ENCODE peak calls at places on chromosomes 5 and 9, in five cellular contexts. P is astrocyte of the spinal cord, V is PC-3, L is A549, N is adrenal gland. S is an unnamed sample.

GRCh38 chr5:149895416-149896345 is 48.9 kb downstream of the PDE6A start:
- DNase-seq in P (peak), V (peak), L (no peak), N (no peak), S (peak)

GRCh38 chr9:137759649-137760321 is 117.8 kb upstream of the CACNA1B start:
- DNase-seq in P (no peak), V (no peak), L (no peak), N (no peak), S (no peak)

GRCh38 chr5:148623101-148623500 is 31.2 kb downstream of the HTR4 start:
- DNase-seq in P (no peak), V (no peak), L (no peak), N (no peak), S (no peak)

GRCh38 chr9:134698587-134699342 is 57.2 kb downstream of the COL5A1 start:
- DNase-seq in P (peak), V (peak), L (peak), N (peak), S (peak)

GRCh38 chr5:123865641-123866040 is 353.7 kb downstream of the CSNK1G3 start:
- DNase-seq in P (peak), V (no peak), L (no peak), N (no peak), S (no peak)

GRCh38 chr5:168434746-168435321 is 51.4 kb upstream of the RARS1 start:
- DNase-seq in P (peak), V (no peak), L (no peak), N (no peak), S (no peak)

GRCh38 chr9:94511134-94511942 is 43.5 kb upstream of the PCAT7 start:
- DNase-seq in P (no peak), V (peak), L (no peak), N (no peak), S (no peak)

GRCh38 chr9:17962747-17963146 is 383.9 kb downstream of the SH3GL2 start:
- DNase-seq in P (no peak), V (no peak), L (no peak), N (no peak), S (no peak)

GRCh38 chr5:73265641-73266040 is 92.6 kb downstream of the TMEM174 start:
- DNase-seq in P (no peak), V (no peak), L (no peak), N (no peak), S (no peak)

GRCh38 chr9:131275332-131276106 is 791 bp downstream of the FAM78A start:
- DNase-seq in P (no peak), V (no peak), L (no peak), N (no peak), S (no peak)
- TF ChIP-seq CTCF in P (no peak), V (no peak), L (no peak), N (no peak), S (no peak)

DNA sequence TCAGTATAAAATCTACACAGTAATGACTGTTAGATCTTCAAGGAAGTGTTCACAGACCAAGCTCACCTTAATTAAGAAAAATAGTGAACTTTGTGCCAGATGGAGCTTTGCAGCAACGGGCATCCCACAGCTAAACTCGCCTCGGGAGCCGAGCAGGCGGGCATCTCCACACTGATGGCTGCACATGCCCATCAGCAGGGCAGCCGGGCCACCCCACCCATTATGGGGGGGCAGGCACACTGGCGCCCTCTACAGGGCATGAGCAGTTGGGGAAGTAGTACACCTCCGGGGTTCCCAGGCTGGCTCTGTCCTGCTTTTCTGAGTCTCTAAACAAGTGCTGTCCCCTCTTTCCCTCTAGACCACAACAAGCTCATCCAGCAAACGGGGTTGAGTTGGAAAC is 21.6 kb downstream of the ANKS6 start:
- DNase-seq in P (no peak), V (no peak), L (peak), N (no peak), S (no peak)
- TF ChIP-seq CTCF in P (peak), V (peak), L (peak), N (no peak), S (peak)

GRCh38 chr9:14437336-14438231 is 123.6 kb upstream of the NFIB start:
- DNase-seq in P (no peak), V (no peak), L (no peak), N (peak), S (no peak)

GRCh38 chr9:14435871-14436270 is 121.9 kb upstream of the NFIB start:
- DNase-seq in P (no peak), V (no peak), L (no peak), N (no peak), S (no peak)

GRCh38 chr9:14434971-14435718 is 121.2 kb upstream of the NFIB start:
- DNase-seq in P (no peak), V (no peak), L (no peak), N (no peak), S (no peak)

GRCh38 chr9:14433293-14433818 is 119.4 kb upstream of the NFIB start:
- DNase-seq in P (no peak), V (no peak), L (no peak), N (no peak), S (no peak)

DNA sequence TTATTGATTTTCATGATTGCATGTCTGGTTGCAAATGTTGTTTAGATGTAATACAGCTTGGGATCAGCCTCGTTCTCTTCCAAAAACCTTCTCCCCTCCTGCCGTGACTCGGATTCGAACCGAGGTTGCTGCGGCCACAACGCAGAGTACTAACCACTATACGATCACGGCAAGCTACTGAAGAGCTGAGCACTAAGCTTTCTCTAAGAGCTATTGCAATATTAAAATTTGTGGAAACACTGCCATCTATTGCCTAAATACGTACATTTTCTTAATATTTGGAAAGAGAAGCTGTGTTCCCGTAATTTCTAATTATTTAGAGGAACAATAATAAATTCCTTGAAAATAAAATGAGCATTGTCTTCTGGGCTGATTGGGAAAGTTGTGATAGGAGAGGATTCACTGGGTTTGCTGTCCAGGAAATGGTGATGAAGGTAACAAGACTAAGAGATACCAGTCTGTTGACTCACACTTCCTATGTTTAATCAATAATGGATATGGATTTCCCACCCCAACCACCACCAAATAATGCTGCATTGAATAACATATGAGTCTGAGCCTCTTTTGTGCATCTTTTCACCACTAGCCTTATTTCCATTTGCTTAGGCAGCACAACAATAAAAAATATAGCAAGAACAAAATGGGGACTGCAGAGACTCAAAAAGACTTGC is 120.0 kb upstream of the NFIB start:
- DNase-seq in P (peak), V (peak), L (peak), N (peak), S (peak)
- TF ChIP-seq CTCF in P (peak), V (peak), L (peak), N (no peak), S (peak)

DNA sequence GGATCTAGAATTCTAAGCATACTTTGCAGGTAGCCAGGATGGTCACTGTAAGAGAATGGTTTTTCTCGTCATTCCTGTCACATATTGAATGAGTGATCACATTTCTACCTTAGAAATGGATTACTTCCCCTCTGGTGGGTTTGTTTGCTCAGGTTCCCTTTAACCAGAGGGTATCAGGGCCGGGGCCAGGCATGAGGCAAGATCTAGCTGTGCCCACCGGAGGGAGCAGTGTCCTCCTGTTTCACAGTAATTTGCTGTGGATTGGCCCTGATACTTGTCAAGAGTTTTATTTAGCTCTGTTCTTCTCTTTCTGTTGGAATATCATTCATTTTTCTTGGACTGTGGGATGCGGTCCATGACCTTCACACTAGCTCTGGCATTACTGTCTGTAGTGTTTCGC is 42.3 kb upstream of the ZBED3 start:
- DNase-seq in P (peak), V (peak), L (peak), N (peak), S (peak)
- TF ChIP-seq CTCF in P (peak), V (peak), L (peak), N (no peak), S (peak)

DNA sequence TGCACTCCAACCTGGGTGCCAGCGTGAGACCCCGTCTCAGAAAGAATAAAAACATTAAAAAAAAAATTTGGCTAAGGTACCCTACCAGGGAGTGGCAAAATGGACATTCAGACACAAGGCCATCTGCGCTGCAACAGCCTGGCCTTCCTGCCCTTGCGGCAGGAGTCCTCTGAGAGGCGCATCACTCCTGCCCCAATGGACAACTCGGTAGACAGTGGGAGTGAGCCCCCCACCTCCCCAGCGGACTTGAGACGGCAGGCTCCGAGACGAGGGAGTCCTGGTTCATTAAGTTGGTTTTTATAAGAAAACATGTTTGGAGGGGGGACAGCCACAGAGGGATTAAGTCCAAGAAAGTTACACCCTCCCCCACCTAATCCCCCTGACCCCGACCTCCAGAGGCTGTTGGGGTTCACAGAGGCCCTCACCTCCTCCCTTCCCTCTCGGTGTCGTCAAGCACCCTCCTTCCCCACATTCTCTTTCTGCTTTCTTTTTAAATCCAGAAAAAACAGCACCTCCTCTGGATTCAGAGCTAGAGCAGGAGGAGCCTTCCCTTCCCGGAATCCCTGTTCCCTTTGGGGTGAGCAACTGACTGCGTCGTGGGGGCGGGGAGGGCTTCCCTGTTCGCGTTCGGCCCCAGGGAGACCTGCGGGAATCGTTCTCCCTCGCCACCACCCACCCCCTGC is 1.8 kb upstream of the EGR1 start:
- DNase-seq in P (no peak), V (no peak), L (peak), N (peak), S (no peak)
- TF ChIP-seq CTCF in P (peak), V (no peak), L (no peak), N (no peak), S (peak)

DNA sequence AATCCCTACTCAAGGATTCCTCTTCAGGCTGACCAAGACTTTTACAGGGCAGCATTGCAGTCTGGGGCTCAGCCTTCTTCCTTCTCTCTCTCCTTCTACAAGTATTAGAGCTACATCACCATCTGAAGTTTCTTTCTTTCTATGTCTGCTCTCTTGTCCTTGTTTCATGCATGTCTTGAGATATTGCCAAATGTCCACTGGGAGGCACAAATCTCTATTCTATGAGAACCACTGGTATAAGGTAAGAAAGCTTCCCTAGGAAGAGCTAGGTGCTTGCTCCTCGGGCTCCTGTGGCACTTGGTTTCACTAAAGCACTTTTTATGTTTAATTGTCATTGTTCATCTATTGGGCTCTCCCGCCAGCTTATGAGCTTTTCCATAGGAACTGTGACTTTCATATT is 289.2 kb upstream of the PCSK5 start:
- DNase-seq in P (no peak), V (no peak), L (peak), N (no peak), S (peak)
- TF ChIP-seq CTCF in P (no peak), V (no peak), L (no peak), N (no peak), S (no peak)

GRCh38 chr9:22529426-22530199 is 83.0 kb downstream of the DMRTA1 start:
- DNase-seq in P (peak), V (peak), L (no peak), N (no peak), S (peak)

GRCh38 chr9:22528485-22528884 is 81.9 kb downstream of the DMRTA1 start:
- DNase-seq in P (peak), V (peak), L (peak), N (no peak), S (no peak)
- TF ChIP-seq CTCF in P (peak), V (peak), L (peak), N (no peak), S (peak)

DNA sequence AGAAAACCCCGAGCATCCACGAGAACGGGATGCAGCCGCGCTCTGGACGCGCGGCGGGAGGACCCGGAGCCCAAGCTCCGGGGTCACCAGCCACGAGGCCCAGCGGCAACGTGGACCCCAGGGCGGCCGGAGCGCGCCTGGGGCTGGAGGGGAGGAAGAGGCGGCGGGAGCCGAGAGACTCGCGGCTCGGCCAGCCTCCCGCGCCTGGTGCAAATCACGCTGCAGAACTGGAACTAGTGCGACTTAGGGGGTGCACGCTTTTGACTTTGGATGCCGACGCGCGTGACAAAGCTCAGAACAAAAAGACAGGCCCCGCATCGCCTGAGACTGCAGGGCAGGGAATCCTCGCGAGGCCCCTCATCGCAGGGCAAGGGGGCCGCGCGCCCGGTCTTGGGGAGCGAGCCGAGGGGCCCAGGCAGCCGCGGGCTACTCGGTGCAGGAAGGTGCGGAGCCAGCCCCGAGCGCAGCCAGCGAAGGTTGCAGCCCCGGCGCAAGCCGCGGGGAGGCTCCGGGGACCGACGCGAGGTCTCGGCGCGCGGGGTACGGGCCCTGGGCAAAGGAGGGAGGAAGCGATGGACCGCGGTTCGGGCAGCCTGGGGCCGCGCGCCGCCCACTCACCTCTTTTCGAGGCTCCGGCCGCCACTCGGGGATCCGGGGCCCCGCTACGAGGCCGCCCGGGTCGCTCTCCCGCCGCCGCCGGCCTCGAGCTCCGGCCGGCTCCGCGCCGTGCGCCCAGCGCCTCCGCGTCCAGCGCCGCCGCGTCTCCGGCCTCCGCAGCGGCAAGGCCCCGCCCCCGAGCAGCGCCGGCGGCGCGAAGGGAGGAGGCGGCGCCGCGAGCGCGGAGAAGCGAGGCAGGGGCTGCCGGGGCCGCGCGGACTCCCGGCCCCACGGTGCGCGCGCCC is at the start of gene GOLM1:
- DNase-seq in P (peak), V (peak), L (peak), N (peak), S (peak)
- TF ChIP-seq CTCF in P (peak), V (no peak), L (no peak), N (no peak), S (no peak)

S was measured in mammary epithelial cell.